ENCODE peak calls at places on chromosome 17, in eight cellular contexts. Y is heart left ventricle; I is HFFc6; S is MV-4-11; U is RPMI7951; Z is hippocampal formation; H is breast epithelium; T is activated CD4-positive, alpha-beta T cell treated with anti-CD3 and anti-CD28 coated beads, Interleukin-2, amount 50 U/mL, for 1 hour. W is an unnamed sample.

GRCh38 chr17:63786961-63787711 is 13.2 kb downstream of the DDX42 start:
- DNase-seq in Y (no peak), I (no peak), S (peak; percentile 59), U (no peak), Z (no peak), H (no peak), T (no peak), W (no peak)

GRCh38 chr17:47987240-47987835 is 16.4 kb downstream of the CDK5RAP3 start:
- DNase-seq in Y (no peak), I (no peak), S (no peak), U (peak; percentile 81), Z (no peak), H (no peak), T (no peak), W (no peak)

GRCh38 chr17:73510981-73511442 is 133.2 kb downstream of the SDK2 start:
- DNase-seq in Y (no peak), I (no peak), S (no peak), U (peak; percentile 3), Z (peak; percentile 85), H (no peak), T (no peak), W (no peak)

GRCh38 chr17:42428141-42428944 is 5.3 kb upstream of the CAVIN1 start:
- DNase-seq in Y (no peak), I (peak; percentile 99), S (peak; percentile 69), U (peak; percentile 95), Z (peak; percentile 68), H (peak; percentile 22), T (peak; percentile 31), W (peak; percentile 14)

GRCh38 chr17:45265823-45266222 is 3.9 kb upstream of the SPATA32 start:
- DNase-seq in Y (no peak), I (peak; percentile 86), S (peak; percentile 19), U (peak; percentile 95), Z (no peak), H (no peak), T (no peak), W (no peak)

GRCh38 chr17:53818894-53819293 is 3.8 kb upstream of the KIF2B start:
- DNase-seq in Y (no peak), I (no peak), S (no peak), U (no peak), Z (no peak), H (no peak), T (no peak), W (no peak)

GRCh38 chr17:9195961-9196668 is 174.8 kb downstream of the NTN1 start:
- DNase-seq in Y (no peak), I (no peak), S (no peak), U (no peak), Z (no peak), H (peak; percentile 81), T (no peak), W (no peak)

GRCh38 chr17:27540300-27541105 is 84.3 kb downstream of the KSR1 start:
- DNase-seq in Y (peak; percentile 70), I (peak; percentile 81), S (peak; percentile 81), U (peak; percentile 32), Z (peak; percentile 61), H (peak; percentile 62), T (no peak), W (peak; percentile 51)

GRCh38 chr17:18039535-18040286 is 503 bp downstream of the GID4 start:
- DNase-seq in Y (peak; percentile 30), I (no peak), S (no peak), U (peak; percentile 20), Z (peak; percentile 79), H (no peak), T (no peak), W (no peak)

W was measured in caudate nucleus.